ENCODE peak calls at places on chromosomes 12 and 14, in four cellular contexts. I is epithelial cell of proximal tubule, S is lower lobe of right lung, Z is GM10248. R is an unnamed sample.
A peak's percentile ranks its signal among the peaks of the same experiment; 100 is the strongest.

GRCh38 chr12:50017653-50018052 is 7.6 kb downstream of the RACGAP1 start:
- DNase-seq in I (no peak), S (peak; percentile 59), Z (no peak), R (no peak)

GRCh38 chr12:76711241-76711640 is 52.7 kb upstream of the ZDHHC17 start:
- DNase-seq in I (no peak), S (no peak), Z (no peak), R (no peak)

GRCh38 chr12:67220065-67220464 is 49.1 kb upstream of the CAND1 start:
- DNase-seq in I (no peak), S (no peak), Z (no peak), R (no peak)

GRCh38 chr12:4763549-4763948 is 43.3 kb downstream of the GALNT8 start:
- DNase-seq in I (no peak), S (no peak), Z (no peak), R (no peak)

GRCh38 chr12:3227076-3227975 is 150.1 kb downstream of the TSPAN9 start:
- DNase-seq in I (no peak), S (no peak), Z (no peak), R (no peak)

GRCh38 chr12:13154027-13154538 is 42.4 kb upstream of the EMP1 start:
- DNase-seq in I (no peak), S (no peak), Z (no peak), R (no peak)

GRCh38 chr12:45789025-45789424 is 59.5 kb downstream of the ARID2 start:
- DNase-seq in I (no peak), S (no peak), Z (no peak), R (no peak)

GRCh38 chr14:56514663-56515371 is 64.8 kb upstream of the TMEM260 start:
- DNase-seq in I (no peak), S (no peak), Z (no peak), R (no peak)

GRCh38 chr12:112905451-112906089 is 1.2 kb upstream of the OAS1 start:
- DNase-seq in I (no peak), S (no peak), Z (no peak), R (no peak)

GRCh38 chr12:46888568-46888967 is 62.8 kb upstream of the SLC38A4 start:
- DNase-seq in I (no peak), S (no peak), Z (no peak), R (no peak)

GRCh38 chr12:120734210-120734609 is 8.6 kb downstream of the ACADS start:
- DNase-seq in I (no peak), S (no peak), Z (no peak), R (no peak)

GRCh38 chr14:81268016-81268416 is 47.3 kb upstream of the GTF2A1 start:
- DNase-seq in I (peak; percentile 49), S (no peak), Z (no peak), R (no peak)

GRCh38 chr12:77973579-77973978 is 142.9 kb downstream of the NAV3 start:
- DNase-seq in I (no peak), S (no peak), Z (no peak), R (no peak)

GRCh38 chr12:30829876-30830275 is 75.1 kb upstream of the CAPRIN2 start:
- DNase-seq in I (no peak), S (no peak), Z (no peak), R (no peak)

GRCh38 chr12:79997115-79997805 is 62.4 kb upstream of the PPP1R12A start:
- DNase-seq in I (no peak), S (no peak), Z (peak; percentile 58), R (no peak)

GRCh38 chr12:75838309-75838708 is 193.3 kb downstream of the PHLDA1 start:
- DNase-seq in I (no peak), S (no peak), Z (no peak), R (no peak)

GRCh38 chr12:22408605-22409004 is 74.1 kb upstream of the ST8SIA1 start:
- DNase-seq in I (no peak), S (no peak), Z (no peak), R (peak; percentile 37)

GRCh38 chr12:56159482-56160105 is 1.4 kb downstream of the MYL6 start:
- DNase-seq in I (no peak), S (no peak), Z (no peak), R (no peak)

GRCh38 chr14:52150162-52150561 is 81.3 kb upstream of the NID2 start:
- DNase-seq in I (no peak), S (no peak), Z (no peak), R (no peak)

GRCh38 chr12:674272-674781 is 11.1 kb upstream of the NINJ2 start:
- DNase-seq in I (no peak), S (no peak), Z (peak; percentile 66), R (no peak)

GRCh38 chr14:103185051-103186027 is 62.1 kb downstream of the TNFAIP2 start:
- DNase-seq in I (no peak), S (no peak), Z (peak; percentile 42), R (no peak)

GRCh38 chr14:59511916-59512530 is 27.7 kb downstream of the JKAMP start:
- DNase-seq in I (no peak), S (no peak), Z (peak; percentile 16), R (no peak)

GRCh38 chr12:27671865-27672264 is 24.4 kb upstream of the REP15 start:
- DNase-seq in I (no peak), S (no peak), Z (no peak), R (no peak)

GRCh38 chr12:47797432-47797831 is 22.3 kb downstream of the HDAC7 start:
- DNase-seq in I (no peak), S (no peak), Z (peak; percentile 74), R (peak; percentile 69)

GRCh38 chr12:54680374-54680773 is 32.2 kb upstream of the DCD start:
- DNase-seq in I (no peak), S (no peak), Z (peak; percentile 39), R (no peak)

GRCh38 chr12:107984973-107985372 is 144.1 kb upstream of the WSCD2 start:
- DNase-seq in I (no peak), S (no peak), Z (no peak), R (no peak)

GRCh38 chr12:107992016-107992415 is 137.1 kb upstream of the WSCD2 start:
- DNase-seq in I (no peak), S (no peak), Z (no peak), R (no peak)

GRCh38 chr12:107986183-107986582 is 142.9 kb upstream of the WSCD2 start:
- DNase-seq in I (no peak), S (no peak), Z (no peak), R (no peak)

GRCh38 chr12:107992870-107993451 is 136.1 kb upstream of the WSCD2 start:
- DNase-seq in I (no peak), S (no peak), Z (peak; percentile 10), R (no peak)

GRCh38 chr12:107990325-107990724 is 138.8 kb upstream of the WSCD2 start:
- DNase-seq in I (no peak), S (no peak), Z (peak; percentile 12), R (no peak)
- TF ChIP-seq CTCF in I (peak; percentile 64), S (peak; percentile 38), Z (peak; percentile 38), R (peak; percentile 66)

GRCh38 chr14:68941820-68942219 is 37.3 kb downstream of the ACTN1 start:
- DNase-seq in I (peak; percentile 85), S (no peak), Z (no peak), R (peak; percentile 91)
- TF ChIP-seq CTCF in I (peak; percentile 70), S (no peak), Z (no peak), R (no peak)

GRCh38 chr14:34120185-34120977 is 169.5 kb upstream of the EGLN3 start:
- DNase-seq in I (no peak), S (no peak), Z (no peak), R (no peak)
- TF ChIP-seq CTCF in I (no peak), S (no peak), Z (no peak), R (no peak)

DNA sequence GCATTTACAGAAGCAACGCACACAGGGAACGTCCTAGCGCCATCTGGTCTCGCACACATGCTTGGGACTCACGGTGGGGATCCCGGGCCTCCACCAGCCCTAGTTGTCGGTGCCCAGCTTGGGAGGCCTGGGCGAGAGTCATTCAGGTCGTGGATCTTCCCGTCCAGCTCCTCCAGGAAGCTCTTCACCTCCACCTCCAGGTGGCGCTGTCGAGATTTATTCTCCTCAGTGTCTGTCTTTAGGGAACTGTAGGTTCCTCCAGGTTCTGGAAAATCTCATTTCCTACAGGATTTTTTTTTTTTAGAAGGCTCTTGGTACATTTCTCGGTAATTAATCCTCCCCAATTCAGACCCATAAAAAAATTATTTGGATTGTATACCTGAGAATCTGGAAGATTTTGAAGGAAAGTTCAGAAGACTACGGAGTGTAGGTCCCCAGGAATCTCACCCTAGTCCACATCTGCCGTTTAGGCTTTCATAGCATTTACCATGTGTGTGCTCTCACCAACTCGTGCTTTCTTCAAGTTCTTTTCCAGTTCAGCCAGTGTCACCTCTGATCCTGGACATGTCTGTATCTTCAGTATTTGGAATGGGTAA is 910.0 kb downstream of the TMEM121 start:
- DNase-seq in I (no peak), S (peak; percentile 59), Z (peak; percentile 6), R (no peak)
- TF ChIP-seq CTCF in I (peak; percentile 51), S (peak; percentile 60), Z (peak; percentile 65), R (peak; percentile 30)

DNA sequence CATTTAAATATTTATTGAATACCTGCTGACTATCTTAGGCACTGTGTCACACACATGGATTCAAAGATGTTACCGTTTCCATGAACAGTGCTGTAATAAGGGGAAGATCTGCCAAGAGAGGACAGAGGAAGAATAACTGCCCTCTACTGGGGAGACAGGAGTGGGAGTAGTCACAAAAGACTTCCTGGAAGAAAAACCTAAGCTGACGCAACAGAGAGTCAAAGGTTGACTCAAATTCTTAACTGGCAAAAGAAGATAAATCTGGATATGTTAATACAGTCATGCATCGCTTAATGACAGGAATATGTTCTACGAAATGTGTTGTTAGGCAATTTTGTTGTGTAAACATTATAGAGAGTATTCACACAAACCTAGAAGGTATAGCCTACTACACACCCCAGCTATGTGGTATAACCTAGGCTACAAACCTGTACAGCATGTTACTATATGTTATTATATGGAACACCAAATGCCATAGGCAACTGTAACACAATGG is 51.5 kb downstream of the DCAF5 start:
- DNase-seq in I (peak; percentile 74), S (no peak), Z (peak; percentile 15), R (no peak)
- TF ChIP-seq CTCF in I (peak; percentile 84), S (peak; percentile 63), Z (peak; percentile 21), R (peak; percentile 40)

GRCh38 chr14:34912182-34912581 is 37.0 kb upstream of the BAZ1A start:
- DNase-seq in I (no peak), S (no peak), Z (no peak), R (no peak)
- TF ChIP-seq CTCF in I (peak; percentile 11), S (no peak), Z (no peak), R (no peak)